ENCODE peak calls at places on chromosomes 1 and 21, in ten cellular contexts. P, I, Z, X, C, N, S, V, D and T are unnamed samples.

GRCh38 chr21:41639766-41640165 is 127.1 kb downstream of the RIPK4 start:
- DNase-seq in P (no peak), I (no peak), Z (no peak), X (no peak), C (no peak), N (no peak), S (no peak), V (no peak), D (no peak), T (no peak)

GRCh38 chr1:150066838-150067183 is 765 bp upstream of the VPS45 start:
- DNase-seq in P (peak), I (no peak), Z (no peak), X (no peak), C (peak), N (no peak), S (no peak), V (peak), D (peak), T (peak)

GRCh38 chr21:33971492-33972013 is 55.9 kb upstream of the ATP5PO start:
- DNase-seq in P (no peak), I (peak), Z (no peak), X (peak), C (no peak), N (no peak), S (peak), V (no peak), D (no peak), T (no peak)

GRCh38 chr1:167442854-167443565 is 75.3 kb downstream of the CD247 start:
- DNase-seq in P (no peak), I (no peak), Z (no peak), X (no peak), C (no peak), N (no peak), S (no peak), V (no peak), D (no peak), T (no peak)

GRCh38 chr21:44943005-44943685 is 3.3 kb downstream of the SLX9 start:
- DNase-seq in P (no peak), I (no peak), Z (no peak), X (no peak), C (no peak), N (no peak), S (peak), V (no peak), D (no peak), T (no peak)

GRCh38 chr1:41356752-41357151 is 4.5 kb upstream of the FOXO6 start:
- DNase-seq in P (no peak), I (no peak), Z (no peak), X (no peak), C (no peak), N (no peak), S (no peak), V (no peak), D (no peak), T (no peak)

GRCh38 chr1:86409416-86410021 is 13.4 kb upstream of the ODF2L start:
- DNase-seq in P (no peak), I (peak), Z (no peak), X (no peak), C (no peak), N (no peak), S (peak), V (no peak), D (no peak), T (no peak)

GRCh38 chr1:217275617-217276398 is 355.1 kb downstream of the GPATCH2 start:
- DNase-seq in P (no peak), I (peak), Z (no peak), X (no peak), C (no peak), N (no peak), S (peak), V (no peak), D (no peak), T (no peak)

GRCh38 chr21:41602511-41602910 is 94.6 kb upstream of the TMPRSS2 start:
- DNase-seq in P (no peak), I (no peak), Z (no peak), X (no peak), C (no peak), N (no peak), S (no peak), V (no peak), D (no peak), T (no peak)

GRCh38 chr1:25640646-25641328 is 24.2 kb downstream of the MAN1C1 start:
- DNase-seq in P (no peak), I (no peak), Z (no peak), X (no peak), C (no peak), N (no peak), S (no peak), V (no peak), D (no peak), T (no peak)

GRCh38 chr1:230825061-230825803 is 43.1 kb downstream of the C1orf198 start:
- DNase-seq in P (peak), I (peak), Z (no peak), X (peak), C (no peak), N (no peak), S (peak), V (peak), D (no peak), T (peak)

GRCh38 chr1:230345139-230345885 is 80.8 kb downstream of the PGBD5 start:
- DNase-seq in P (no peak), I (no peak), Z (no peak), X (no peak), C (no peak), N (no peak), S (peak), V (no peak), D (no peak), T (no peak)

GRCh38 chr1:239185245-239185619 is 201.1 kb upstream of the CHRM3 start:
- DNase-seq in P (no peak), I (no peak), Z (no peak), X (no peak), C (no peak), N (no peak), S (no peak), V (no peak), D (no peak), T (no peak)

GRCh38 chr1:38062361-38063288 is 16.0 kb upstream of the POU3F1 start:
- DNase-seq in P (no peak), I (no peak), Z (no peak), X (no peak), C (no peak), N (no peak), S (no peak), V (peak), D (no peak), T (no peak)

GRCh38 chr1:24696033-24696755 is 49.1 kb upstream of the CLIC4 start:
- DNase-seq in P (no peak), I (no peak), Z (no peak), X (no peak), C (no peak), N (no peak), S (no peak), V (no peak), D (no peak), T (no peak)

GRCh38 chr1:179002552-179003345 is 22.9 kb upstream of the FAM20B start:
- DNase-seq in P (peak), I (peak), Z (peak), X (peak), C (peak), N (peak), S (peak), V (peak), D (peak), T (peak)

GRCh38 chr1:185971688-185972087 is 237.5 kb downstream of the HMCN1 start:
- DNase-seq in P (no peak), I (peak), Z (no peak), X (no peak), C (no peak), N (no peak), S (peak), V (no peak), D (no peak), T (no peak)

GRCh38 chr1:167107456-167107855 is 13.6 kb downstream of the STYXL2 start:
- DNase-seq in P (no peak), I (peak), Z (no peak), X (no peak), C (no peak), N (no peak), S (peak), V (no peak), D (no peak), T (no peak)

GRCh38 chr21:33734326-33734725 is 92.0 kb downstream of the ITSN1 start:
- DNase-seq in P (no peak), I (no peak), Z (no peak), X (no peak), C (no peak), N (no peak), S (no peak), V (no peak), D (no peak), T (no peak)

GRCh38 chr1:175126347-175126746 is 58.7 kb downstream of the TNN start:
- DNase-seq in P (no peak), I (no peak), Z (no peak), X (no peak), C (no peak), N (no peak), S (peak), V (no peak), D (no peak), T (no peak)

GRCh38 chr1:230403442-230403841 is 22.7 kb downstream of the PGBD5 start:
- DNase-seq in P (no peak), I (no peak), Z (no peak), X (no peak), C (no peak), N (no peak), S (no peak), V (no peak), D (no peak), T (no peak)

GRCh38 chr21:39676054-39676771 is 63.5 kb downstream of the B3GALT5 start:
- DNase-seq in P (no peak), I (peak), Z (no peak), X (no peak), C (no peak), N (no peak), S (peak), V (peak), D (no peak), T (no peak)

GRCh38 chr1:45913925-45914501 is 110.6 kb downstream of the MAST2 start:
- DNase-seq in P (no peak), I (no peak), Z (no peak), X (no peak), C (no peak), N (no peak), S (peak), V (no peak), D (no peak), T (no peak)

GRCh38 chr1:36497207-36497606 is 14.5 kb upstream of the CSF3R start:
- DNase-seq in P (no peak), I (no peak), Z (no peak), X (no peak), C (no peak), N (no peak), S (no peak), V (no peak), D (no peak), T (no peak)

GRCh38 chr1:213649373-213649772 is 338.4 kb upstream of the PROX1 start:
- DNase-seq in P (no peak), I (no peak), Z (no peak), X (no peak), C (no peak), N (no peak), S (no peak), V (no peak), D (no peak), T (no peak)

GRCh38 chr1:156705918-156706646 is 699 bp upstream of the CRABP2 start:
- DNase-seq in P (peak), I (peak), Z (no peak), X (no peak), C (peak), N (peak), S (peak), V (peak), D (peak), T (peak)

GRCh38 chr21:41707231-41707988 is 59.4 kb downstream of the RIPK4 start:
- DNase-seq in P (peak), I (peak), Z (no peak), X (peak), C (no peak), N (no peak), S (no peak), V (no peak), D (no peak), T (no peak)

GRCh38 chr1:246961939-246962373 is 30.2 kb upstream of the AHCTF1 start:
- DNase-seq in P (no peak), I (peak), Z (peak), X (no peak), C (no peak), N (no peak), S (peak), V (no peak), D (no peak), T (no peak)

GRCh38 chr1:160083968-160084770 is 2.8 kb downstream of the KCNJ9 start:
- DNase-seq in P (peak), I (no peak), Z (peak), X (no peak), C (peak), N (peak), S (peak), V (no peak), D (peak), T (peak)

GRCh38 chr1:107964397-107965111 is 426 bp downstream of the VAV3 start:
- DNase-seq in P (no peak), I (no peak), Z (no peak), X (no peak), C (peak), N (no peak), S (peak), V (no peak), D (peak), T (peak)

GRCh38 chr1:182666736-182667135 is 17.7 kb downstream of the RGS8 start:
- DNase-seq in P (no peak), I (no peak), Z (no peak), X (no peak), C (no peak), N (no peak), S (no peak), V (peak), D (no peak), T (no peak)

GRCh38 chr1:202133016-202133415 is 10.3 kb downstream of the GPR37L1 start:
- DNase-seq in P (no peak), I (no peak), Z (no peak), X (no peak), C (no peak), N (no peak), S (no peak), V (no peak), D (no peak), T (no peak)

GRCh38 chr1:27527857-27528700 is 38.1 kb upstream of the WASF2 start:
- DNase-seq in P (peak), I (no peak), Z (no peak), X (peak), C (no peak), N (peak), S (peak), V (no peak), D (peak), T (no peak)

GRCh38 chr1:55214903-55215193 is 316 bp downstream of the USP24 start:
- DNase-seq in P (peak), I (peak), Z (peak), X (no peak), C (no peak), N (peak), S (peak), V (no peak), D (no peak), T (peak)

GRCh38 chr1:8363186-8363585 is 45.3 kb downstream of the SLC45A1 start:
- DNase-seq in P (no peak), I (no peak), Z (no peak), X (no peak), C (no peak), N (no peak), S (no peak), V (no peak), D (no peak), T (no peak)